ENCODE peak calls at places on chromosomes 7 and 10, in nine cellular contexts. Q is OCI-LY7, I is GM23248, H is PC-3, O is hepatocyte, C is GM23338, Y is MM.1S, S is neural progenitor cell, Z is HCT116. K is an unnamed sample.

GRCh38 chr10:110141747-110142625 is 65.4 kb upstream of the MXI1 start:
- DNase-seq in Y (no peak), S (no peak), Z (no peak), I (no peak), C (no peak), H (no peak), O (peak; percentile 27), Q (no peak), K (no peak)

GRCh38 chr7:17301491-17302101 is 3.1 kb downstream of the AHR start:
- DNase-seq in Z (no peak), Q (peak; percentile 26), C (peak; percentile 62), I (peak; percentile 73), S (peak; percentile 43), H (peak; percentile 66), Y (peak; percentile 43), O (peak; percentile 69), K (no peak)

GRCh38 chr7:129729511-129729910 is 118.0 kb downstream of the NRF1 start:
- DNase-seq in S (no peak), Q (no peak), C (no peak), O (no peak), Z (no peak), Y (no peak), H (no peak), I (no peak), K (no peak)

GRCh38 chr10:11610855-11611247 is 599 bp downstream of the USP6NL start:
- DNase-seq in Q (peak; percentile 64), O (peak; percentile 47), H (no peak), C (peak; percentile 46), Y (peak; percentile 33), I (peak; percentile 73), S (peak; percentile 54), Z (no peak), K (no peak)

GRCh38 chr10:24503627-24504320 is 219.9 kb downstream of the ARHGAP21 start:
- DNase-seq in I (peak; percentile 56), H (peak; percentile 69), Q (peak; percentile 26), Y (peak; percentile 64), C (peak; percentile 90), Z (peak; percentile 48), S (peak; percentile 56), O (peak; percentile 69), K (peak; percentile 63)

GRCh38 chr10:69716711-69717560 is 84.8 kb upstream of the COL13A1 start:
- DNase-seq in Z (peak; percentile 51), C (peak; percentile 91), Q (peak; percentile 59), I (peak; percentile 67), S (peak; percentile 86), O (peak; percentile 79), H (peak; percentile 95), Y (peak; percentile 45), K (peak; percentile 84)

GRCh38 chr7:159142204-159142603 is 2.5 kb downstream of the VIPR2 start:
- DNase-seq in Y (no peak), Z (no peak), C (peak; percentile 30), Q (no peak), S (no peak), O (no peak), I (no peak), H (no peak), K (no peak)

GRCh38 chr10:92381543-92381954 is 90.6 kb downstream of the MARCHF5 start:
- DNase-seq in S (no peak), O (no peak), Y (no peak), I (peak; percentile 21), H (no peak), C (peak; percentile 18), Q (no peak), Z (no peak), K (peak; percentile 41)

GRCh38 chr7:107502797-107503196 is 32.9 kb downstream of the GPR22 start:
- DNase-seq in H (no peak), O (no peak), C (no peak), I (no peak), Z (no peak), Y (no peak), S (no peak), Q (no peak), K (no peak)

GRCh38 chr7:107505362-107505761 is 35.5 kb downstream of the GPR22 start:
- DNase-seq in H (no peak), O (no peak), Y (peak; percentile 1), Z (no peak), I (no peak), S (no peak), C (no peak), Q (no peak), K (no peak)

GRCh38 chr7:107505997-107506682 is 36.3 kb downstream of the GPR22 start:
- DNase-seq in C (no peak), H (peak; percentile 87), Q (peak; percentile 34), O (peak; percentile 68), I (no peak), S (no peak), Y (no peak), Z (no peak), K (no peak)

GRCh38 chr7:107503667-107504066 is 33.8 kb downstream of the GPR22 start:
- DNase-seq in Y (no peak), Z (no peak), H (no peak), C (no peak), S (no peak), Q (no peak), I (no peak), O (no peak), K (no peak)

DNA sequence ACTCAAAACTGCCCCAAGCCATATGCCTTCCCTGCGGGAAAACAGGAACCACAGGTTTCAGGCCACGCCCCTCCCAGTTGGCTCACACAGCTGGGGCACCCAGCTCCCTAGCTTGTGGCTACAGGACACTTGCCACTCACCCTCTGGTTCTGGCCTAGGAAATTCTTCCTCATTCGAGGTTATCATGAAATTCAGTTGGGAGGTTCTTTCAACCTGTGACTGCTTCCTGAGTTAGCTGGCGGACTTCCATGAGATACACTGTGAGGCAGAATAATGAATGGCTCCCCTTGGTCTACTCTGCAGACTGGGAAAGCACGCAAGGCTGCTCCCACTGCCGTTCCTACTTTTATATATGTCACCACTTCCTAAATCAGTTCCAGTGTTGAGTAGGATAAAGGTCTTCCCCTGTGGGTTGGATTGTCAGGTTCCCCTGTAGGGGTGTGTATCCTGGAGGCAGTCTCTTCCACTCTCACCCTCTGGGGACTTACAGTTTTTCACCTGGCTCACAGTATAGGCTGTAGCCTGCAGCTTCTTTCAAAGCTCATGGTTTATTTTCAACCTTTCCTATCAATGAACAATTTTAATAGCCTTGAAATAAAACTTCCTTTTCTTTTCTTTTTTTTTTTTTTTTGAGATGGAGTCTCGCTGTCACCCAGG is 37.0 kb downstream of the GPR22 start:
- DNase-seq in H (peak; percentile 94), Q (no peak), C (no peak), O (peak; percentile 15), Y (no peak), Z (peak; percentile 28), I (peak; percentile 1), S (no peak), K (no peak)
- TF ChIP-seq EZH2phosphoT487 in H (no peak), Q (no peak), C (no peak), O (no peak), Y (no peak), Z (no peak), I (no peak), S (no peak), K (no peak)

GRCh38 chr10:42939685-42940366 is 137.0 kb upstream of the RET start:
- DNase-seq in H (no peak), Z (no peak), S (no peak), C (no peak), O (no peak), Q (no peak), Y (no peak), I (no peak), K (no peak)
- TF ChIP-seq EZH2phosphoT487 in H (no peak), Z (no peak), S (no peak), C (no peak), O (no peak), Q (no peak), Y (no peak), I (no peak), K (no peak)

GRCh38 chr7:31098606-31099360 is 46.7 kb downstream of the ADCYAP1R1 start:
- DNase-seq in Q (no peak), O (no peak), H (no peak), I (no peak), Z (no peak), C (no peak), Y (no peak), S (no peak), K (no peak)

GRCh38 chr7:31099451-31100444 is 47.6 kb downstream of the ADCYAP1R1 start:
- DNase-seq in Z (no peak), O (no peak), Q (no peak), I (no peak), Y (no peak), H (no peak), C (no peak), S (no peak), K (no peak)

GRCh38 chr7:31101544-31101943 is 49.4 kb downstream of the ADCYAP1R1 start:
- DNase-seq in Y (no peak), Q (no peak), C (no peak), S (no peak), O (no peak), Z (no peak), H (no peak), I (no peak), K (peak; percentile 41)

GRCh38 chr7:31100870-31101269 is 48.8 kb downstream of the ADCYAP1R1 start:
- DNase-seq in C (no peak), Q (no peak), Z (no peak), I (no peak), H (no peak), O (no peak), S (no peak), Y (no peak), K (peak; percentile 8)

DNA sequence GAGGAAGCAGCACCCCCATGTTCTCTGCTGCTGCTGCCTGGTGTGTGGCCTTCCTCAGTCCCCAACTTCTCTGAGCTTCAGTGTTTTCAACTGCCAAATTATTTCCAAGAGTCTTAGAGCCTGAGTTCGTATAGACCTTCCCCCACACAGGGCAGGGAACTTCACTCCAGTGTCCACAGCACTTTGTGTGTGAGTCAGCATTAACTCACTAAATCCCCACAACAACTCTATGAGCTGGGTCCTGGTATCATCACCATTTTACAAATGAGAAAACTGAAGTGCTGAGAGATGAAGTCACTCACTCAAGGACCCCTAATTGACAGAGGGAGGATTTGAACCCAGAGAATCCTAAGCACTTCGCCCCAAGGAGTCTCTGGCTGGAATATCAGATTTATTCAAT is 48.3 kb downstream of the ADCYAP1R1 start:
- DNase-seq in S (no peak), Q (no peak), O (no peak), I (peak; percentile 62), H (peak; percentile 59), Y (no peak), C (no peak), Z (no peak), K (peak; percentile 3)
- TF ChIP-seq EZH2phosphoT487 in S (no peak), Q (no peak), O (no peak), I (no peak), H (no peak), Y (no peak), C (no peak), Z (no peak), K (no peak)

GRCh38 chr10:117134084-117135025 is 3.7 kb downstream of the VAX1 start:
- DNase-seq in C (peak; percentile 56), I (peak; percentile 41), Z (no peak), O (peak; percentile 53), S (peak; percentile 82), H (no peak), Y (no peak), Q (no peak), K (peak; percentile 79)

GRCh38 chr10:117135026-117135372 is 3.1 kb downstream of the VAX1 start:
- DNase-seq in Q (no peak), Z (no peak), C (peak; percentile 43), O (no peak), S (no peak), Y (no peak), I (no peak), H (no peak), K (no peak)

GRCh38 chr10:117137031-117137910 is 799 bp downstream of the VAX1 start:
- DNase-seq in S (peak; percentile 83), C (peak; percentile 81), Z (no peak), O (peak; percentile 63), Y (no peak), I (peak; percentile 51), Q (no peak), H (peak; percentile 51), K (peak; percentile 74)

GRCh38 chr10:117136391-117136975 is 1.6 kb downstream of the VAX1 start:
- DNase-seq in S (peak; percentile 36), H (no peak), Z (no peak), Q (no peak), I (no peak), Y (no peak), C (peak; percentile 36), O (no peak), K (peak; percentile 27)

GRCh38 chr10:117135480-117136140 is 2.5 kb downstream of the VAX1 start:
- DNase-seq in C (no peak), Y (no peak), Q (no peak), O (no peak), I (no peak), S (no peak), Z (no peak), H (no peak), K (no peak)
- TF ChIP-seq EZH2phosphoT487 in C (no peak), Y (no peak), Q (no peak), O (no peak), I (no peak), S (no peak), Z (no peak), H (no peak), K (no peak)

K was measured in SK-N-SH.